ENCODE peak calls at places on chromosomes 5 and 9, in ten cellular contexts. One of them, this sample, is unnamed.
A peak's percentile ranks its signal among the peaks of the same experiment; 100 is the strongest.

GRCh38 chr5:86617309-86617755 is 409 bp upstream of the COX7C start:
- DNase-seq in nephron progenitor cell: no peak
- DNase-seq in HTR-8/SVneo: no peak
- DNase-seq in mesothelial cell of epicardium: no peak
- DNase-seq in stimulated activated CD4-positive, alpha-beta T cell treated with anti-CD3 and anti-CD28 coated beads, TNF-alpha, amount 100 ng/mL, for 24 hours: no peak
- DNase-seq in fibroblast of pulmonary artery: no peak
- DNase-seq in endothelial cell: no peak
- DNase-seq in CD4-positive, alpha-beta memory T cell: no peak
- DNase-seq in HEK293T: no peak
- DNase-seq in caudate nucleus: no peak
- DNase-seq in this sample: no peak

GRCh38 chr5:52767766-52768480 is 19.8 kb upstream of the ITGA1 start:
- DNase-seq in HTR-8/SVneo: no peak
- DNase-seq in mesothelial cell of epicardium: no peak
- DNase-seq in HEK293T: no peak
- DNase-seq in endothelial cell: no peak
- DNase-seq in caudate nucleus: no peak
- DNase-seq in nephron progenitor cell: no peak
- DNase-seq in CD4-positive, alpha-beta memory T cell: no peak
- DNase-seq in fibroblast of pulmonary artery: no peak
- DNase-seq in stimulated activated CD4-positive, alpha-beta T cell treated with anti-CD3 and anti-CD28 coated beads, TNF-alpha, amount 100 ng/mL, for 24 hours: no peak
- DNase-seq in this sample: no peak

GRCh38 chr9:36665921-36666429 is 93.3 kb downstream of the MELK start:
- DNase-seq in mesothelial cell of epicardium: no peak
- DNase-seq in nephron progenitor cell: no peak
- DNase-seq in stimulated activated CD4-positive, alpha-beta T cell treated with anti-CD3 and anti-CD28 coated beads, TNF-alpha, amount 100 ng/mL, for 24 hours: no peak
- DNase-seq in fibroblast of pulmonary artery: peak; percentile 66
- DNase-seq in HTR-8/SVneo: no peak
- DNase-seq in endothelial cell: no peak
- DNase-seq in HEK293T: no peak
- DNase-seq in caudate nucleus: no peak
- DNase-seq in CD4-positive, alpha-beta memory T cell: no peak
- DNase-seq in this sample: no peak

GRCh38 chr9:91905958-91906585 is 44.0 kb downstream of the ROR2 start:
- DNase-seq in stimulated activated CD4-positive, alpha-beta T cell treated with anti-CD3 and anti-CD28 coated beads, TNF-alpha, amount 100 ng/mL, for 24 hours: peak; percentile 1
- DNase-seq in CD4-positive, alpha-beta memory T cell: peak; percentile 61
- DNase-seq in mesothelial cell of epicardium: no peak
- DNase-seq in HEK293T: no peak
- DNase-seq in fibroblast of pulmonary artery: no peak
- DNase-seq in endothelial cell: no peak
- DNase-seq in nephron progenitor cell: no peak
- DNase-seq in HTR-8/SVneo: no peak
- DNase-seq in caudate nucleus: no peak
- DNase-seq in this sample: no peak

GRCh38 chr9:82332774-82333152 is 344.2 kb downstream of the SPATA31D1 start:
- DNase-seq in mesothelial cell of epicardium: no peak
- DNase-seq in endothelial cell: no peak
- DNase-seq in HEK293T: no peak
- DNase-seq in caudate nucleus: no peak
- DNase-seq in stimulated activated CD4-positive, alpha-beta T cell treated with anti-CD3 and anti-CD28 coated beads, TNF-alpha, amount 100 ng/mL, for 24 hours: no peak
- DNase-seq in CD4-positive, alpha-beta memory T cell: no peak
- DNase-seq in fibroblast of pulmonary artery: no peak
- DNase-seq in HTR-8/SVneo: no peak
- DNase-seq in nephron progenitor cell: no peak
- DNase-seq in this sample: no peak

GRCh38 chr9:93623736-93624135 is 47.4 kb downstream of the PHF2 start:
- DNase-seq in CD4-positive, alpha-beta memory T cell: no peak
- DNase-seq in nephron progenitor cell: no peak
- DNase-seq in stimulated activated CD4-positive, alpha-beta T cell treated with anti-CD3 and anti-CD28 coated beads, TNF-alpha, amount 100 ng/mL, for 24 hours: no peak
- DNase-seq in HEK293T: no peak
- DNase-seq in fibroblast of pulmonary artery: no peak
- DNase-seq in caudate nucleus: no peak
- DNase-seq in mesothelial cell of epicardium: no peak
- DNase-seq in HTR-8/SVneo: no peak
- DNase-seq in endothelial cell: no peak
- DNase-seq in this sample: no peak

GRCh38 chr5:170720179-170720578 is 63.3 kb upstream of the GABRP start:
- DNase-seq in nephron progenitor cell: no peak
- DNase-seq in endothelial cell: no peak
- DNase-seq in caudate nucleus: no peak
- DNase-seq in fibroblast of pulmonary artery: no peak
- DNase-seq in mesothelial cell of epicardium: no peak
- DNase-seq in HTR-8/SVneo: no peak
- DNase-seq in CD4-positive, alpha-beta memory T cell: no peak
- DNase-seq in HEK293T: no peak
- DNase-seq in stimulated activated CD4-positive, alpha-beta T cell treated with anti-CD3 and anti-CD28 coated beads, TNF-alpha, amount 100 ng/mL, for 24 hours: no peak
- DNase-seq in this sample: no peak

GRCh38 chr5:160252916-160253315 is 23.6 kb downstream of the FABP6 start:
- DNase-seq in fibroblast of pulmonary artery: no peak
- DNase-seq in HEK293T: no peak
- DNase-seq in HTR-8/SVneo: no peak
- DNase-seq in nephron progenitor cell: no peak
- DNase-seq in CD4-positive, alpha-beta memory T cell: no peak
- DNase-seq in mesothelial cell of epicardium: no peak
- DNase-seq in endothelial cell: no peak
- DNase-seq in caudate nucleus: no peak
- DNase-seq in stimulated activated CD4-positive, alpha-beta T cell treated with anti-CD3 and anti-CD28 coated beads, TNF-alpha, amount 100 ng/mL, for 24 hours: no peak
- DNase-seq in this sample: no peak

GRCh38 chr9:127029548-127029947 is 92.9 kb downstream of the ANGPTL2 start:
- DNase-seq in endothelial cell: no peak
- DNase-seq in caudate nucleus: no peak
- DNase-seq in HTR-8/SVneo: no peak
- DNase-seq in mesothelial cell of epicardium: no peak
- DNase-seq in stimulated activated CD4-positive, alpha-beta T cell treated with anti-CD3 and anti-CD28 coated beads, TNF-alpha, amount 100 ng/mL, for 24 hours: no peak
- DNase-seq in HEK293T: no peak
- DNase-seq in fibroblast of pulmonary artery: no peak
- DNase-seq in CD4-positive, alpha-beta memory T cell: no peak
- DNase-seq in nephron progenitor cell: no peak
- DNase-seq in this sample: no peak

GRCh38 chr5:5347442-5347841 is 75.0 kb upstream of the ICE1 start:
- DNase-seq in mesothelial cell of epicardium: no peak
- DNase-seq in fibroblast of pulmonary artery: no peak
- DNase-seq in HEK293T: no peak
- DNase-seq in endothelial cell: no peak
- DNase-seq in CD4-positive, alpha-beta memory T cell: no peak
- DNase-seq in nephron progenitor cell: no peak
- DNase-seq in caudate nucleus: no peak
- DNase-seq in stimulated activated CD4-positive, alpha-beta T cell treated with anti-CD3 and anti-CD28 coated beads, TNF-alpha, amount 100 ng/mL, for 24 hours: no peak
- DNase-seq in HTR-8/SVneo: no peak
- DNase-seq in this sample: no peak

This sample was measured in NCI-H1417.